ENCODE peak calls at places on chromosomes 16 and 17, in nine cellular contexts. E is AG10803, Q is A549, X is GM23338, J is colonic mucosa, B is H1, P is psoas muscle, D is fibroblast of mammary gland, C is IMR-90. W is an unnamed sample.

GRCh38 chr16:30660424-30661251 is 2.4 kb downstream of the FBRS start:
- DNase-seq in E (no peak), Q (no peak), X (no peak), J (peak), B (no peak), P (no peak), D (peak), C (peak), W (peak)

GRCh38 chr17:36950027-36950426 is 1.3 kb downstream of the AATF start:
- DNase-seq in E (no peak), Q (no peak), X (no peak), J (no peak), B (no peak), P (no peak), D (no peak), C (no peak), W (no peak)

GRCh38 chr16:11497329-11497805 is 89.4 kb downstream of the LITAF start:
- DNase-seq in E (peak), Q (peak), X (peak), J (peak), B (peak), P (peak), D (peak), C (peak), W (peak)

GRCh38 chr16:72481419-72481818 is 309.5 kb upstream of the PMFBP1 start:
- DNase-seq in E (peak), Q (no peak), X (no peak), J (no peak), B (no peak), P (no peak), D (peak), C (no peak), W (no peak)

GRCh38 chr16:49021136-49021535 is 260.5 kb downstream of the CBLN1 start:
- DNase-seq in E (peak), Q (no peak), X (peak), J (no peak), B (peak), P (no peak), D (peak), C (peak), W (peak)

GRCh38 chr16:31105677-31106213 is 2.4 kb upstream of the BCKDK start:
- DNase-seq in E (peak), Q (peak), X (peak), J (peak), B (peak), P (peak), D (peak), C (no peak), W (peak)

GRCh38 chr17:59872351-59872750 is 20.4 kb downstream of the TUBD1 start:
- DNase-seq in E (no peak), Q (peak), X (no peak), J (no peak), B (no peak), P (no peak), D (no peak), C (no peak), W (no peak)

GRCh38 chr16:52515068-52515671 is 31.8 kb downstream of the TOX3 start:
- DNase-seq in E (no peak), Q (no peak), X (peak), J (no peak), B (no peak), P (no peak), D (no peak), C (no peak), W (no peak)

GRCh38 chr16:27959914-27960313 is 103.6 kb downstream of the GSG1L start:
- DNase-seq in E (no peak), Q (no peak), X (no peak), J (no peak), B (no peak), P (no peak), D (no peak), C (no peak), W (no peak)

GRCh38 chr16:8620535-8620934 is 963 bp upstream of the METTL22 start:
- DNase-seq in E (no peak), Q (no peak), X (no peak), J (no peak), B (no peak), P (no peak), D (peak), C (peak), W (no peak)

GRCh38 chr16:86492267-86492960 is 17.9 kb upstream of the FOXF1 start:
- DNase-seq in E (no peak), Q (no peak), X (no peak), J (no peak), B (no peak), P (no peak), D (no peak), C (no peak), W (no peak)

GRCh38 chr17:28956112-28956511 is 4.8 kb upstream of the PHF12 start:
- DNase-seq in E (no peak), Q (no peak), X (peak), J (no peak), B (no peak), P (no peak), D (no peak), C (no peak), W (no peak)

GRCh38 chr16:57723170-57723569 is 12.4 kb upstream of the KATNB1 start:
- DNase-seq in E (no peak), Q (peak), X (peak), J (no peak), B (peak), P (no peak), D (peak), C (no peak), W (peak)

GRCh38 chr17:6608321-6608720 is 32.2 kb downstream of the KIAA0753 start:
- DNase-seq in E (no peak), Q (peak), X (no peak), J (no peak), B (no peak), P (no peak), D (peak), C (peak), W (no peak)

GRCh38 chr17:38749222-38750043 is 1.3 kb upstream of the PCGF2 start:
- DNase-seq in E (peak), Q (peak), X (peak), J (peak), B (peak), P (peak), D (peak), C (peak), W (peak)

GRCh38 chr17:68484458-68484857 is 27.2 kb upstream of the WIPI1 start:
- DNase-seq in E (no peak), Q (no peak), X (no peak), J (no peak), B (no peak), P (no peak), D (no peak), C (no peak), W (no peak)

GRCh38 chr17:80990921-80991644 is 558 bp upstream of the CHMP6 start:
- DNase-seq in E (no peak), Q (no peak), X (no peak), J (peak), B (no peak), P (no peak), D (no peak), C (no peak), W (no peak)

GRCh38 chr17:69592692-69593350 is 178.3 kb downstream of the MAP2K6 start:
- DNase-seq in E (peak), Q (no peak), X (no peak), J (no peak), B (no peak), P (no peak), D (peak), C (peak), W (peak)

GRCh38 chr17:49407981-49408501 is 6.6 kb downstream of the PHB1 start:
- DNase-seq in E (peak), Q (peak), X (peak), J (peak), B (peak), P (peak), D (peak), C (peak), W (peak)

GRCh38 chr17:81414751-81415516 is 19.7 kb downstream of the BAHCC1 start:
- DNase-seq in E (no peak), Q (no peak), X (no peak), J (no peak), B (no peak), P (no peak), D (no peak), C (no peak), W (no peak)

GRCh38 chr17:81027591-81028505 is 7.1 kb upstream of the BAIAP2 start:
- DNase-seq in E (no peak), Q (no peak), X (no peak), J (no peak), B (no peak), P (peak), D (no peak), C (no peak), W (no peak)

GRCh38 chr17:6047966-6048365 is 22.2 kb upstream of the WSCD1 start:
- DNase-seq in E (peak), Q (no peak), X (no peak), J (no peak), B (no peak), P (no peak), D (no peak), C (no peak), W (no peak)

GRCh38 chr17:11935734-11936406 is 61.4 kb downstream of the ZNF18 start:
- DNase-seq in E (peak), Q (peak), X (peak), J (peak), B (peak), P (peak), D (peak), C (peak), W (peak)

GRCh38 chr16:81140930-81141780 is 45.0 kb upstream of the GCSH start:
- DNase-seq in E (no peak), Q (peak), X (peak), J (no peak), B (peak), P (no peak), D (no peak), C (no peak), W (no peak)

GRCh38 chr16:47731252-47731651 is 270.1 kb downstream of the PHKB start:
- DNase-seq in E (peak), Q (no peak), X (no peak), J (no peak), B (no peak), P (no peak), D (peak), C (peak), W (peak)

GRCh38 chr16:29111421-29111820 is 126.6 kb downstream of the LAT start:
- DNase-seq in E (no peak), Q (no peak), X (no peak), J (no peak), B (no peak), P (no peak), D (no peak), C (no peak), W (no peak)

GRCh38 chr17:7511108-7511507 is 26.9 kb downstream of the POLR2A start:
- DNase-seq in E (no peak), Q (no peak), X (no peak), J (no peak), B (no peak), P (no peak), D (peak), C (peak), W (no peak)

GRCh38 chr17:72539981-72540897 is 419.4 kb downstream of the SOX9 start:
- DNase-seq in E (peak), Q (peak), X (peak), J (peak), B (peak), P (peak), D (peak), C (peak), W (peak)

GRCh38 chr17:48429638-48430586 is at the start of gene SKAP1:
- DNase-seq in E (no peak), Q (no peak), X (peak), J (peak), B (peak), P (peak), D (no peak), C (no peak), W (no peak)

GRCh38 chr16:69326172-69326873 is 4.1 kb downstream of the PDF start:
- DNase-seq in E (no peak), Q (no peak), X (no peak), J (peak), B (no peak), P (no peak), D (peak), C (no peak), W (no peak)

GRCh38 chr17:50184057-50184456 is 17.4 kb downstream of the COL1A1 start:
- DNase-seq in E (peak), Q (no peak), X (peak), J (no peak), B (no peak), P (no peak), D (peak), C (peak), W (peak)

GRCh38 chr17:61314368-61315078 is 85.1 kb upstream of the TBX2 start:
- DNase-seq in E (peak), Q (no peak), X (no peak), J (no peak), B (no peak), P (peak), D (peak), C (peak), W (peak)

GRCh38 chr16:30895592-30896202 is 717 bp upstream of the CTF1 start:
- DNase-seq in E (no peak), Q (peak), X (no peak), J (no peak), B (no peak), P (no peak), D (no peak), C (no peak), W (no peak)

GRCh38 chr17:77365584-77366186 is 224.9 kb downstream of the SEC14L1 start:
- DNase-seq in E (peak), Q (peak), X (no peak), J (peak), B (no peak), P (peak), D (peak), C (peak), W (peak)

GRCh38 chr17:15930426-15930825 is 14.5 kb upstream of the ADORA2B start:
- DNase-seq in E (no peak), Q (no peak), X (no peak), J (no peak), B (no peak), P (no peak), D (no peak), C (no peak), W (no peak)

GRCh38 chr16:73060216-73060615 is 12.3 kb upstream of the ZFHX3 start:
- DNase-seq in E (no peak), Q (peak), X (peak), J (no peak), B (no peak), P (no peak), D (no peak), C (no peak), W (no peak)

GRCh38 chr16:29926675-29927522 is 873 bp upstream of the KCTD13 start:
- DNase-seq in E (peak), Q (peak), X (peak), J (peak), B (peak), P (no peak), D (peak), C (peak), W (peak)

GRCh38 chr16:56855936-56856335 is 9.1 kb upstream of the SLC12A3 start:
- DNase-seq in E (no peak), Q (no peak), X (no peak), J (no peak), B (no peak), P (no peak), D (no peak), C (no peak), W (no peak)

GRCh38 chr16:3650631-3651265 is 3.7 kb upstream of the DNASE1 start:
- DNase-seq in E (no peak), Q (no peak), X (no peak), J (peak), B (peak), P (no peak), D (no peak), C (no peak), W (no peak)
- H3K4me3 ChIP-seq in E (no peak), Q (no peak), X (no peak), J (no peak), B (no peak), P (no peak), D (no peak), C (no peak), W (no peak)

GRCh38 chr16:87930456-87930855 is 5.9 kb downstream of the CA5A start:
- DNase-seq in E (no peak), Q (no peak), X (peak), J (no peak), B (no peak), P (no peak), D (no peak), C (no peak), W (peak)
- TF ChIP-seq CTCF in E (peak), Q (peak), X (peak), J (no peak), B (peak), P (no peak), D (peak), C (peak), W (peak)

GRCh38 chr17:78934681-78935418 is 9.7 kb upstream of the TIMP2 start:
- DNase-seq in E (peak), Q (no peak), X (no peak), J (no peak), B (no peak), P (no peak), D (no peak), C (peak), W (no peak)

GRCh38 chr17:78933959-78934568 is 8.9 kb upstream of the TIMP2 start:
- DNase-seq in E (peak), Q (peak), X (peak), J (peak), B (peak), P (peak), D (peak), C (peak), W (peak)

GRCh38 chr17:78929908-78930775 is 5.0 kb upstream of the TIMP2 start:
- DNase-seq in E (no peak), Q (no peak), X (no peak), J (no peak), B (no peak), P (no peak), D (no peak), C (no peak), W (no peak)

GRCh38 chr17:78935419-78936323 is 10.5 kb upstream of the TIMP2 start:
- DNase-seq in E (peak), Q (peak), X (no peak), J (peak), B (no peak), P (peak), D (peak), C (peak), W (peak)

DNA sequence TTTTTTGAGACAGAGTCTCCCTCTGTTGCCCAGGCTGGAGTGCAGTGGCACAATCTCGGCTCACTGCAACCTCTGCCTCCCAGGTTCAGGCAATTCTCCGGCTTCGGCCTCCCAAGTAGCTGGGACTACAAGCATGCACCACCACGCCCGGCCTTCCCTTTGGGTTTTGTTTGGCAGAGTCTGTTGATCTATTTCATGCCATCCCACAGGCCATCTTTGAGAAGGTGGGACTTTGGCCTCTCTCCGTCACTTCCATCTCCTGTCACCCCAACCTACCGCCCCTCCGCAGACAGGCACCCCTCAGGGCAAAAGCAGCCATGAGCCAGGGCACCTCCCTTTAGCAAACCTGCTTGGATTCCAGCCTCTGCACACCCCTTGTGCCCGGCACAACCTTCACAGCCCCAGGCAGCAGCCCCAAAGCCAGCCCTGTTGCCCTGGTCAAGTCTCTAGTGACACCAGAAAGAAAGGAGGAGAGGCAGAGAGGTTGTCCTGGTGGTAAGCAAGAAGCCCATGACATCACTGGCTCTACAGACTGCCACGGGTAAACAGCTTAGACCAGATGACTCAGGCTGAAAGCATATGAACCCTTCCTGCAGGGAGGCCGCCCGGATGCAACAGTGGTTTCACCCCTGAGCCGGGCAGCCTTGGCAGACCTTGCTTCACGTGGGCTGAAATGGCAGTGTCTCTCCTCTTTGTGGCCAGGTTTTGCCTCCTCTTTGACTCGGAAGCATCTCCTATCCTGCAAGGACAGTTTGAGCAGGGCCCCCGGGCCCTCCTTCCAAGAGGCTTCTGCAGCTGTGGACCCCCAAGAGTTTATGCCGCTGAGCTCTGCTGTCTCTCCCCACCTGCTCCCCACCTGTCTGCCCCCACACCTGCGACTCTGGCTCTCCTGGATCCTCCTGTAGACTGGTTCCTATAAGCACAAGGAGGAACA is 8.1 kb upstream of the TIMP2 start:
- DNase-seq in E (peak), Q (peak), X (no peak), J (peak), B (no peak), P (peak), D (peak), C (peak), W (peak)
- H3K4me3 ChIP-seq in E (peak), Q (peak), X (no peak), J (no peak), B (no peak), P (peak), D (peak), C (peak), W (peak)

GRCh38 chr16:25395528-25395927 is 137.9 kb upstream of the ZKSCAN2 start:
- DNase-seq in E (no peak), Q (no peak), X (peak), J (no peak), B (no peak), P (no peak), D (no peak), C (no peak), W (no peak)
- TF ChIP-seq CTCF in E (no peak), Q (no peak), X (peak), J (no peak), B (no peak), P (no peak), D (no peak), C (no peak), W (no peak)

DNA sequence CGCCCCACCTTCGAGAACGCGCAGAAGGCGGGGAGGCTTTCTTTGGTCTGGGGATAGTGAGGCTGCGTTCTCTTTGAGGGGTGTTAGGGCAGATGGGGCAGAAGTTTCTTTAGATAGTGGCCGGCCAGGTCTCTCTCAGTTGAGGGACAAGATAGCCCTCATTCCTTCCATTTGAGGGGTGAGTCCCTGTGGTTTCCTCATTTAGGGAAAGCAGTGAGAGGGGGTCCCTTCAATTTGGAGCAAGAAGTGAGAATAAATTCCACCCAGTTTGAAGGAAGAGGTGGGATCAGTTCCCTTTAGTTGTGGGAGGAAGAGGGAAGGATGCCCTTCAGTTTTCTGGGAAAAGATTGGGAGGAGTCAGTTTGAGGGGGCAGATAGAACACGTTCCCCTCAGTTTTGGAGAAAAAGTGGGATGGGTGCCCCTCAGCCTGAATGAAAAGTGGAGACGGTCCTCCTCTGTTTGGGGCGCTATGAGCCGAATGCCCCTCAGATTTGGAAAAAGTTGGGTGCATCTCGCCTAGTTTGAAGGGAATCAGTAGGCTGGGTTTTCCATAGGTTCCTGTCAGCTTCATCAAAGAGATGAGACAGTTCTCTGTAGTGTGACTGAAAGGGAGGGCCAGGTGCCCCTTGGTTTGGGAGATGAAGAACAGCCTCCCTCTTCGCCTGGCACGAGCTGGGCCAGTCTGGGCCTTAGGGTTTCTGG is 568 bp upstream of the FHOD1 start:
- DNase-seq in E (no peak), Q (no peak), X (no peak), J (no peak), B (peak), P (no peak), D (no peak), C (no peak), W (no peak)
- H3K4me3 ChIP-seq in E (peak), Q (peak), X (peak), J (peak), B (peak), P (peak), D (peak), C (peak), W (peak)